ENCODE peak calls at places on chromosomes 3 and 15, in eight cellular contexts. O, B, H, I, J, E, C and U are unnamed samples.

GRCh38 chr15:39285066-39285465 is 295.8 kb upstream of the THBS1 start:
- DNase-seq in H (no peak), B (no peak), J (no peak), E (no peak), C (no peak), I (no peak), O (no peak), U (no peak)

GRCh38 chr3:177610677-177611654 is 413.7 kb upstream of the TBL1XR1 start:
- DNase-seq in H (peak), E (peak), O (no peak), C (no peak), B (no peak), I (no peak), J (peak), U (no peak)

GRCh38 chr15:25242957-25243799 is 195.6 kb downstream of the UBE3A start:
- DNase-seq in J (no peak), O (peak), H (peak), C (no peak), B (no peak), E (no peak), I (no peak), U (no peak)

GRCh38 chr15:31487811-31488436 is 161.3 kb downstream of the KLF13 start:
- DNase-seq in I (no peak), H (no peak), J (no peak), O (no peak), E (no peak), B (peak), C (no peak), U (peak)

GRCh38 chr3:24161841-24162240 is 216.8 kb downstream of the NR1D2 start:
- DNase-seq in E (no peak), O (no peak), I (no peak), C (no peak), B (no peak), J (no peak), H (no peak), U (no peak)

GRCh38 chr15:29454506-29454905 is 184.9 kb upstream of the NSMCE3 start:
- DNase-seq in H (no peak), J (no peak), B (no peak), I (no peak), C (no peak), O (no peak), E (no peak), U (no peak)

GRCh38 chr15:57312323-57313133 is 63.8 kb upstream of the CGNL1 start:
- DNase-seq in O (no peak), C (peak), H (no peak), E (no peak), J (no peak), I (no peak), B (no peak), U (no peak)

GRCh38 chr3:153977148-153977547 is 144.0 kb upstream of the ARHGEF26 start:
- DNase-seq in B (no peak), H (no peak), J (no peak), I (peak), O (no peak), C (peak), E (no peak), U (no peak)

GRCh38 chr3:197511130-197511529 is 44.6 kb downstream of the BDH1 start:
- DNase-seq in B (no peak), O (no peak), J (no peak), H (no peak), C (no peak), I (no peak), E (no peak), U (no peak)

GRCh38 chr3:196639517-196640500 is at the start of gene NRROS:
- DNase-seq in H (peak), E (no peak), B (peak), I (peak), J (peak), O (peak), C (peak), U (peak)

GRCh38 chr15:36605626-36606263 is 26.3 kb downstream of the CDIN1 start:
- DNase-seq in J (no peak), E (no peak), H (no peak), O (no peak), I (no peak), B (no peak), C (no peak), U (no peak)